ENCODE peak calls at places on chromosomes 7 and 10, in six cellular contexts. U is heart left ventricle; I is CD8-positive, alpha-beta T cell; A is Calu3; Y is NB4; M is kidney. D is an unnamed sample.

GRCh38 chr7:55476071-55476803 is 96.1 kb downstream of the VOPP1 start:
- DNase-seq in U (no peak), Y (no peak), M (peak; percentile 46), I (no peak), A (no peak), D (no peak)

GRCh38 chr7:1520574-1521234 is 9.8 kb upstream of the MAFK start:
- DNase-seq in I (no peak), A (peak; percentile 94), M (no peak), Y (no peak), U (no peak), D (no peak)

GRCh38 chr7:23469150-23469960 is 936 bp downstream of the IGF2BP3 start:
- DNase-seq in U (no peak), I (peak; percentile 25), M (no peak), A (peak; percentile 50), Y (peak; percentile 78), D (peak; percentile 56)

GRCh38 chr10:61140765-61141392 is 196.9 kb upstream of the RHOBTB1 start:
- DNase-seq in I (no peak), A (peak; percentile 26), Y (peak; percentile 52), U (no peak), M (no peak), D (no peak)

GRCh38 chr7:102030696-102031095 is 213.3 kb downstream of the CUX1 start:
- DNase-seq in M (no peak), Y (no peak), U (no peak), A (no peak), I (no peak), D (no peak)

GRCh38 chr7:83468251-83468739 is 180.6 kb downstream of the SEMA3E start:
- DNase-seq in Y (peak; percentile 87), U (peak; percentile 62), M (peak; percentile 83), A (peak; percentile 83), I (no peak), D (no peak)

GRCh38 chr10:58701398-58702135 is 188.9 kb downstream of the BICC1 start:
- DNase-seq in A (no peak), U (peak; percentile 25), M (no peak), Y (no peak), I (no peak), D (no peak)

GRCh38 chr7:116236020-116236630 is 25.8 kb downstream of the TES start:
- DNase-seq in U (peak; percentile 52), M (no peak), A (peak; percentile 37), I (peak; percentile 66), Y (peak; percentile 59), D (peak; percentile 40)